ENCODE peak calls at places on chromosomes 11 and 22, in four cellular contexts. One of them, this sample, is unnamed.

GRCh38 chr22:28894320-28894719 is 10.9 kb downstream of the ZNRF3 start:
- DNase-seq in A549: no peak
- DNase-seq in HepG2: no peak
- DNase-seq in K562: no peak
- DNase-seq in this sample: no peak

GRCh38 chr22:50683994-50684371 is 11.4 kb downstream of the SHANK3 start:
- DNase-seq in A549: no peak
- DNase-seq in HepG2: no peak
- DNase-seq in K562: no peak
- DNase-seq in this sample: no peak

GRCh38 chr11:115699326-115699725 is 195.1 kb upstream of the CADM1 start:
- DNase-seq in A549: no peak
- DNase-seq in HepG2: no peak
- DNase-seq in K562: no peak
- DNase-seq in this sample: no peak

GRCh38 chr11:32005786-32006406 is 85.0 kb upstream of the RCN1 start:
- DNase-seq in A549: no peak
- DNase-seq in HepG2: no peak
- DNase-seq in K562: no peak
- DNase-seq in this sample: no peak

GRCh38 chr22:29157759-29158535 is 47.7 kb upstream of the EMID1 start:
- DNase-seq in A549: peak
- DNase-seq in HepG2: peak
- DNase-seq in K562: peak
- DNase-seq in this sample: no peak

GRCh38 chr11:130606781-130607511 is 158.5 kb downstream of the ADAMTS15 start:
- DNase-seq in A549: no peak
- DNase-seq in HepG2: no peak
- DNase-seq in K562: no peak
- DNase-seq in this sample: no peak

GRCh38 chr11:22734628-22735345 is 68.4 kb downstream of the GAS2 start:
- DNase-seq in A549: no peak
- DNase-seq in HepG2: no peak
- DNase-seq in K562: no peak
- DNase-seq in this sample: no peak

GRCh38 chr11:37946155-37946766 is 1348.2 kb upstream of the RAG2 start:
- DNase-seq in A549: peak
- DNase-seq in HepG2: peak
- DNase-seq in K562: peak
- DNase-seq in this sample: peak

GRCh38 chr22:18979957-18980356 is 43.9 kb upstream of the PRODH start:
- DNase-seq in A549: no peak
- DNase-seq in HepG2: peak
- DNase-seq in K562: no peak
- DNase-seq in this sample: no peak

GRCh38 chr22:37965940-37966664 is 12.6 kb downstream of the POLR2F start:
- DNase-seq in A549: no peak
- DNase-seq in HepG2: peak
- DNase-seq in K562: no peak
- DNase-seq in this sample: no peak

GRCh38 chr11:28618426-28618825 is 510.2 kb downstream of the METTL15 start:
- DNase-seq in A549: no peak
- DNase-seq in HepG2: no peak
- DNase-seq in K562: no peak
- DNase-seq in this sample: no peak

GRCh38 chr11:1750481-1750839 is at the start of gene IFITM10:
- DNase-seq in A549: no peak
- DNase-seq in HepG2: no peak
- DNase-seq in K562: no peak
- DNase-seq in this sample: no peak

GRCh38 chr11:65363770-65364169 is 9.2 kb downstream of the TIGD3 start:
- DNase-seq in A549: no peak
- DNase-seq in HepG2: peak
- DNase-seq in K562: no peak
- DNase-seq in this sample: no peak

GRCh38 chr22:19060356-19061009 is 61.7 kb downstream of the DGCR2 start:
- DNase-seq in A549: peak
- DNase-seq in HepG2: no peak
- DNase-seq in K562: no peak
- DNase-seq in this sample: no peak

GRCh38 chr22:44729391-44730012 is 22.9 kb upstream of the ARHGAP8 start:
- DNase-seq in A549: no peak
- DNase-seq in HepG2: no peak
- DNase-seq in K562: no peak
- DNase-seq in this sample: no peak

GRCh38 chr11:88683024-88683423 is 345.5 kb upstream of the CTSC start:
- DNase-seq in A549: no peak
- DNase-seq in HepG2: no peak
- DNase-seq in K562: no peak
- DNase-seq in this sample: no peak

GRCh38 chr11:62923634-62924411 is 2.7 kb upstream of the CHRM1 start:
- DNase-seq in A549: no peak
- DNase-seq in HepG2: no peak
- DNase-seq in K562: no peak
- DNase-seq in this sample: peak

GRCh38 chr11:95647805-95648379 is 141.7 kb downstream of the FAM76B start:
- DNase-seq in A549: no peak
- DNase-seq in HepG2: no peak
- DNase-seq in K562: no peak
- DNase-seq in this sample: no peak

GRCh38 chr22:23248583-23248982 is 68.3 kb downstream of the BCR start:
- DNase-seq in A549: no peak
- DNase-seq in HepG2: peak
- DNase-seq in K562: peak
- DNase-seq in this sample: no peak

GRCh38 chr11:112975493-112975892 is 14.3 kb downstream of the NCAM1 start:
- DNase-seq in A549: no peak
- DNase-seq in HepG2: no peak
- DNase-seq in K562: no peak
- DNase-seq in this sample: no peak

GRCh38 chr11:77361184-77361583 is 59.7 kb upstream of the GDPD4 start:
- DNase-seq in A549: peak
- DNase-seq in HepG2: no peak
- DNase-seq in K562: no peak
- DNase-seq in this sample: no peak

GRCh38 chr11:113265343-113265742 is 49.0 kb upstream of the TTC12 start:
- DNase-seq in A549: no peak
- DNase-seq in HepG2: no peak
- DNase-seq in K562: no peak
- DNase-seq in this sample: no peak

GRCh38 chr11:13382751-13383150 is 80.3 kb downstream of the BTBD10 start:
- DNase-seq in A549: no peak
- DNase-seq in HepG2: no peak
- DNase-seq in K562: no peak
- DNase-seq in this sample: no peak

GRCh38 chr22:48333323-48333763 is 1494.3 kb downstream of the BRD1 start:
- DNase-seq in A549: no peak
- DNase-seq in HepG2: no peak
- DNase-seq in K562: no peak
- DNase-seq in this sample: no peak

GRCh38 chr11:73177380-73178091 is 35.4 kb upstream of the FCHSD2 start:
- DNase-seq in A549: no peak
- DNase-seq in HepG2: peak
- DNase-seq in K562: no peak
- DNase-seq in this sample: no peak

GRCh38 chr11:980438-981365 is 55.0 kb downstream of the AP2A2 start:
- DNase-seq in A549: peak
- DNase-seq in HepG2: no peak
- DNase-seq in K562: no peak
- DNase-seq in this sample: no peak

GRCh38 chr11:131300304-131300703 is 70.1 kb upstream of the NTM start:
- DNase-seq in A549: no peak
- DNase-seq in HepG2: no peak
- DNase-seq in K562: no peak
- DNase-seq in this sample: no peak

GRCh38 chr11:5476184-5476819 is 12.2 kb upstream of the OR52D1 start:
- DNase-seq in A549: peak
- DNase-seq in HepG2: peak
- DNase-seq in K562: peak
- DNase-seq in this sample: no peak

GRCh38 chr11:31870609-31871309 is 59.6 kb upstream of the PAX6 start:
- DNase-seq in A549: peak
- DNase-seq in HepG2: peak
- DNase-seq in K562: peak
- DNase-seq in this sample: no peak

GRCh38 chr11:15968461-15969130 is 387.8 kb downstream of the SOX6 start:
- DNase-seq in A549: no peak
- DNase-seq in HepG2: no peak
- DNase-seq in K562: peak
- DNase-seq in this sample: no peak

GRCh38 chr11:112174789-112175595 is at the start of gene BCO2:
- DNase-seq in A549: peak
- DNase-seq in HepG2: peak
- DNase-seq in K562: peak
- DNase-seq in this sample: no peak

GRCh38 chr22:42188808-42189447 is 58.3 kb upstream of the CYP2D6 start:
- DNase-seq in A549: peak
- DNase-seq in HepG2: no peak
- DNase-seq in K562: no peak
- DNase-seq in this sample: no peak

GRCh38 chr11:72924568-72925190 is 110.5 kb downstream of the ATG16L2 start:
- DNase-seq in A549: peak
- DNase-seq in HepG2: peak
- DNase-seq in K562: peak
- DNase-seq in this sample: peak

GRCh38 chr11:134564472-134565200 is 152.6 kb upstream of the B3GAT1 start:
- DNase-seq in A549: no peak
- DNase-seq in HepG2: no peak
- DNase-seq in K562: no peak
- DNase-seq in this sample: no peak

GRCh38 chr11:32006799-32007388 is 84.0 kb upstream of the RCN1 start:
- DNase-seq in A549: peak
- DNase-seq in HepG2: peak
- DNase-seq in K562: peak
- DNase-seq in this sample: peak

GRCh38 chr22:49789289-49790141 is 38.2 kb downstream of the BRD1 start:
- DNase-seq in A549: no peak
- DNase-seq in HepG2: peak
- DNase-seq in K562: no peak
- DNase-seq in this sample: no peak

GRCh38 chr22:29451863-29452262 is 13.5 kb downstream of the RFPL1 start:
- DNase-seq in A549: no peak
- DNase-seq in HepG2: no peak
- DNase-seq in K562: no peak
- DNase-seq in this sample: no peak

GRCh38 chr11:71381781-71382505 is 66.2 kb downstream of the DHCR7 start:
- DNase-seq in A549: no peak
- DNase-seq in HepG2: no peak
- DNase-seq in K562: no peak
- DNase-seq in this sample: peak

GRCh38 chr11:71385091-71385490 is 63.1 kb downstream of the DHCR7 start:
- DNase-seq in A549: no peak
- DNase-seq in HepG2: no peak
- DNase-seq in K562: no peak
- DNase-seq in this sample: no peak

GRCh38 chr11:71383461-71383860 is 64.7 kb downstream of the DHCR7 start:
- DNase-seq in A549: no peak
- DNase-seq in HepG2: no peak
- DNase-seq in K562: no peak
- DNase-seq in this sample: peak

GRCh38 chr11:71386232-71386631 is 62.0 kb downstream of the DHCR7 start:
- DNase-seq in A549: no peak
- DNase-seq in HepG2: no peak
- DNase-seq in K562: no peak
- DNase-seq in this sample: no peak

DNA sequence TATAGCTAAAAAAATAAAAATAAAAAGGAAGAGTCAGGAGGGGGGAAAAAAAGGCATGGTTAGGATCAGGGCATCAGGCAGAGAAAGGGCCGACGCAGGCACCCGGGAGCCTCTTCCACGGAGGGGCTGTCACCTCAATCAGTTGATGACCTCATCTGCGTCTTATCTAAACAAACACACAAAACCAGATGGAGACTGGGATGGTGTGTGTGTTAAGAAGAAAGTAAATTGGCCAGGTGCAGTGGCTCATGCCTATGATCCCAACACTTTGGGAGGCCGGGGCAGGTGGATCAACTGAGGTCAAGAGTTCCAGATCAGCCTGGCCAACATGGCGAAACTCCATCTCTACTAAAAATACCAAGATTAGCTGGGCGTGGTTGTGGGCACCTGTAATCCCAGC is 63.6 kb downstream of the DHCR7 start:
- DNase-seq in A549: no peak
- DNase-seq in HepG2: no peak
- DNase-seq in K562: no peak
- DNase-seq in this sample: no peak
- TF ChIP-seq CHD4 in A549: no peak
- TF ChIP-seq CHD4 in HepG2: no peak
- TF ChIP-seq CHD4 in K562: no peak
- TF ChIP-seq CHD4 in this sample: no peak

DNA sequence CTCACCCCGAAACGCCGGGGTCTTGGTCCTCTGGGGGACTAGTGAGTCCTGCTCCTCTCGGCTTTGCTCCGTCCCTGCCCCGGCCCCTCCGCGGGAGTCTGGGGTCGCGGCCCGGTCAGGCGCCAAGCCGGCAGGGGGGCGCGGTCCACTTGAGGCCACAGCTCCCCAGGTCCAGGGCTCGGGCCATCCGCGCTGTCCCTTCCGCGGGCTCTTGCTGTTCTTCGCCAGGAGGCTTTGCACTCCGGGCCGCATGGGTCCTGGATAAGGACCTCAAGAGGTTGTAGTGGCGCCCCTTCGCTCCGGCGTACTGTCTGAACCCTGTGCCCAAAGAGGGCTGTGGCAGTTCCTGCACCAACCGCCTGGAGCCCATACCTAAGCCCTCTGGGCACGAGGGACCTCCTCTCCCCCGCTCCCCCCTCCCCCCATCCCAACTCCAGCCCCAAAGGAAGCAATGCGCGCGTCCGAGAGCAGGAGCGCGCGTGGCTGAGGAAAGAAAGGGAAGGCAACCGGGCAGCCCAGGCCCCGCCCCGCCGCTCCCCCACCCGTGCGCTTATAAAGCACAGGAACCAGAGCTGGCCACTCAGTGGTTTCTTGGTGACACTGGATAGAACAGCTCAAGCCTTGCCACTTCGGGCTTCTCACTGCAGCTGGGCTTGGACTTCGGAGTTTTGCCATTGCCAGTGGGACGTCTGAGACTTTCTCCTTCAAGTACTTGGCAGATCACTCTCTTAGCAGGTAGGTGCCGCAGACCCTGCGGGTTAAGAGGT is at the start of gene ADM:
- DNase-seq in A549: peak
- DNase-seq in HepG2: peak
- DNase-seq in K562: peak
- DNase-seq in this sample: no peak
- TF ChIP-seq CHD4 in A549: no peak
- TF ChIP-seq CHD4 in HepG2: no peak
- TF ChIP-seq CHD4 in K562: no peak
- TF ChIP-seq CHD4 in this sample: no peak

GRCh38 chr11:122138759-122139594 is 23.0 kb upstream of the BLID start:
- DNase-seq in A549: no peak
- DNase-seq in HepG2: no peak
- DNase-seq in K562: no peak
- DNase-seq in this sample: no peak
- TF ChIP-seq CHD4 in A549: no peak
- TF ChIP-seq CHD4 in HepG2: no peak
- TF ChIP-seq CHD4 in K562: no peak
- TF ChIP-seq CHD4 in this sample: no peak

GRCh38 chr22:32539631-32540449 is 65.2 kb downstream of the FBXO7 start:
- DNase-seq in A549: peak
- DNase-seq in HepG2: no peak
- DNase-seq in K562: peak
- DNase-seq in this sample: peak
- TF ChIP-seq CHD4 in A549: no peak
- TF ChIP-seq CHD4 in HepG2: no peak
- TF ChIP-seq CHD4 in K562: no peak
- TF ChIP-seq CHD4 in this sample: no peak